ENCODE peak calls at places on chromosomes 7 and 10, in five cellular contexts. One of them, this sample, is unnamed.

GRCh38 chr10:102245932-102246251 is 560 bp downstream of the GBF1 start:
- DNase-seq in ascending aorta: no peak
- DNase-seq in kidney: no peak
- DNase-seq in transverse colon: no peak
- DNase-seq in GM23338: no peak
- DNase-seq in this sample: no peak

GRCh38 chr7:128941946-128942526 is 4.3 kb downstream of the IRF5 start:
- DNase-seq in GM23338: no peak
- DNase-seq in ascending aorta: no peak
- DNase-seq in transverse colon: no peak
- DNase-seq in kidney: no peak
- DNase-seq in this sample: no peak

GRCh38 chr10:129725482-129725881 is 238.6 kb downstream of the EBF3 start:
- DNase-seq in ascending aorta: no peak
- DNase-seq in transverse colon: no peak
- DNase-seq in kidney: peak
- DNase-seq in GM23338: no peak
- DNase-seq in this sample: no peak

GRCh38 chr7:121041516-121042148 is 53.1 kb downstream of the CPED1 start:
- DNase-seq in GM23338: no peak
- DNase-seq in transverse colon: no peak
- DNase-seq in ascending aorta: no peak
- DNase-seq in kidney: no peak
- DNase-seq in this sample: no peak

GRCh38 chr10:89478085-89478738 is 57.2 kb downstream of the SLC16A12 start:
- DNase-seq in transverse colon: no peak
- DNase-seq in kidney: no peak
- DNase-seq in ascending aorta: no peak
- DNase-seq in GM23338: peak
- DNase-seq in this sample: no peak

GRCh38 chr7:93140582-93141191 is 7.5 kb downstream of the SAMD9L start:
- DNase-seq in ascending aorta: no peak
- DNase-seq in kidney: no peak
- DNase-seq in GM23338: no peak
- DNase-seq in transverse colon: no peak
- DNase-seq in this sample: no peak

GRCh38 chr7:11343136-11343535 is 369.5 kb downstream of the PHF14 start:
- DNase-seq in GM23338: peak
- DNase-seq in kidney: no peak
- DNase-seq in ascending aorta: no peak
- DNase-seq in transverse colon: no peak
- DNase-seq in this sample: no peak

GRCh38 chr10:115093286-115093775 is at the start of gene ATRNL1:
- DNase-seq in ascending aorta: peak
- DNase-seq in transverse colon: peak
- DNase-seq in kidney: peak
- DNase-seq in GM23338: peak
- DNase-seq in this sample: no peak

GRCh38 chr10:43845121-43845520 is 196.4 kb upstream of the ZNF32 start:
- DNase-seq in kidney: no peak
- DNase-seq in ascending aorta: no peak
- DNase-seq in transverse colon: no peak
- DNase-seq in GM23338: no peak
- DNase-seq in this sample: no peak

GRCh38 chr7:105678811-105679495 is 97.7 kb upstream of the EFCAB10 start:
- DNase-seq in transverse colon: peak
- DNase-seq in GM23338: peak
- DNase-seq in ascending aorta: peak
- DNase-seq in kidney: peak
- DNase-seq in this sample: peak

GRCh38 chr7:138935438-138936079 is 45.6 kb downstream of the KIAA1549 start:
- DNase-seq in kidney: no peak
- DNase-seq in ascending aorta: no peak
- DNase-seq in GM23338: no peak
- DNase-seq in transverse colon: no peak
- DNase-seq in this sample: no peak

GRCh38 chr7:107559864-107560263 is 3.9 kb downstream of the COG5 start:
- DNase-seq in ascending aorta: no peak
- DNase-seq in transverse colon: no peak
- DNase-seq in kidney: no peak
- DNase-seq in GM23338: no peak
- DNase-seq in this sample: no peak

GRCh38 chr10:30784521-30784895 is 155.0 kb upstream of the LYZL2 start:
- DNase-seq in ascending aorta: no peak
- DNase-seq in kidney: no peak
- DNase-seq in transverse colon: no peak
- DNase-seq in GM23338: no peak
- DNase-seq in this sample: no peak

GRCh38 chr7:73451780-73452398 is 18.3 kb downstream of the FZD9 start:
- DNase-seq in transverse colon: no peak
- DNase-seq in GM23338: peak
- DNase-seq in ascending aorta: no peak
- DNase-seq in kidney: no peak
- DNase-seq in this sample: no peak

GRCh38 chr10:27100800-27101347 is 580 bp upstream of the ANKRD26 start:
- DNase-seq in kidney: no peak
- DNase-seq in ascending aorta: no peak
- DNase-seq in transverse colon: no peak
- DNase-seq in GM23338: no peak
- DNase-seq in this sample: no peak

GRCh38 chr7:116984917-116985316 is 31.6 kb downstream of the ST7 start:
- DNase-seq in GM23338: peak
- DNase-seq in transverse colon: no peak
- DNase-seq in kidney: no peak
- DNase-seq in ascending aorta: no peak
- DNase-seq in this sample: no peak

GRCh38 chr7:2032030-2032875 is 200.5 kb downstream of the MAD1L1 start:
- DNase-seq in GM23338: no peak
- DNase-seq in transverse colon: no peak
- DNase-seq in ascending aorta: peak
- DNase-seq in kidney: peak
- DNase-seq in this sample: no peak

DNA sequence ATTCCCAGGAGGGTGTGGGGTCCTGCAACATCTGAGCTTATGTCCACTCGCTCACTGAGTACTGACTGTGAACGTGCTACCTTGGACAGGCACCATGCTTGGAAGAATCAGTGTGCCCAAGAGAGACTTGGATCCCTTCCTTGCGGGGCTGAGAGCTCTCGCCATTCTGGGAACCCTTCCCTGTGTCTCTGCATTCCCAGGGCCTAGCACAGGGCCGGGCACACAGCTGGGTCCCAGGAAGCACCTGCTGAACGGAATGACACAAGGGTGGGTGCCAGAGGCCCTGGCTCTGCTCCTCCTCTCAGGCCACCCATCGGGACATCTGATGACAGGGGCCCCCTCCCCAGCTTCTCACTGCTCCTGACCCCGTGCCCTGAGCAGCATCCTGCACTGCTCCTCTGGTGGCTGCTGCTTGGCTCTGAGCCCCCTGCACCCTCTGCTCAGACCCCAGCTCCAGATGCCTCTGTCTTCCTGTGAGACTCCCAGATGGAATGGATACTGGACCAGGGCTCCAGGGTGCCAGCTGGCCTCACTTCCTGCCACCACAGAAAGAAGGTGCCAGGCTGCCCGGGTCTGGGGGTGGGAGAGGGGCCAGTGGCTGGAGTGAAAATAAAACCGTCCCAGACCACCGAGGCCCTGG is 129.6 kb downstream of the NEURL1 start:
- DNase-seq in GM23338: no peak
- DNase-seq in kidney: no peak
- DNase-seq in transverse colon: no peak
- DNase-seq in ascending aorta: no peak
- DNase-seq in this sample: no peak
- H3K27ac ChIP-seq in GM23338: no peak
- H3K27ac ChIP-seq in kidney: no peak
- H3K27ac ChIP-seq in transverse colon: no peak
- H3K27ac ChIP-seq in ascending aorta: peak
- H3K27ac ChIP-seq in this sample: peak

DNA sequence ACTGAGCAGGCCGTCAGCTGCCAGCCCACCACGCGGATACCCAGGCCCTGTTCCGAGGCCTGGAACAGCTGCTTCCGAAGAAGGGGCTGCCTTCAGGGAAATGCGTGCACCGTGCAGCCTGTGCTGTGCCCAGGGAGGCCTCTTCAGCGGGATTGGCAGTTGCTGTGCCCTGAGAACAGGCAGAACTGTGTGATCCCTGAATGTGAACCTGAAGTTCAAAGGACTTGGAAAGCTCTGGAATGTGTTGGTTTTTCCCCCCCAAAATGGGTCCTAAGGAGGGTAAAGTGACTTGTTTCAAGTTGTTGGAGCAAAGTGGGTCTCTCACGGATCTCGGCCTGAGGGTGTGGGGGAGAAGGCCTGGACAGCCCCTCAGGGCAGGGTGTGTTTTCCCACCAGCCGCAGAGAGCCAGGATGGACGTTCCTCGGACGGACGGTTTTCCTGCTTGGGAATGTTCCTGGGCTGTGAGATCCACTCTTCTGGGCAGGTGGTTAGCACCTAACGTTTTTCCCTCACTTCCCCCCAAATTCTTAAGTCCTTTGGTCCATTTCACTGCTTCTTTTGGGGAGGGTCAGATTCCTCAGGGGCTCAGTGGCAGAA is 2.1 kb downstream of the SPRN start:
- DNase-seq in kidney: no peak
- DNase-seq in GM23338: peak
- DNase-seq in ascending aorta: no peak
- DNase-seq in transverse colon: no peak
- DNase-seq in this sample: no peak
- H3K4me3 ChIP-seq in kidney: no peak
- H3K4me3 ChIP-seq in GM23338: no peak
- H3K4me3 ChIP-seq in ascending aorta: no peak
- H3K4me3 ChIP-seq in transverse colon: no peak
- H3K4me3 ChIP-seq in this sample: no peak

DNA sequence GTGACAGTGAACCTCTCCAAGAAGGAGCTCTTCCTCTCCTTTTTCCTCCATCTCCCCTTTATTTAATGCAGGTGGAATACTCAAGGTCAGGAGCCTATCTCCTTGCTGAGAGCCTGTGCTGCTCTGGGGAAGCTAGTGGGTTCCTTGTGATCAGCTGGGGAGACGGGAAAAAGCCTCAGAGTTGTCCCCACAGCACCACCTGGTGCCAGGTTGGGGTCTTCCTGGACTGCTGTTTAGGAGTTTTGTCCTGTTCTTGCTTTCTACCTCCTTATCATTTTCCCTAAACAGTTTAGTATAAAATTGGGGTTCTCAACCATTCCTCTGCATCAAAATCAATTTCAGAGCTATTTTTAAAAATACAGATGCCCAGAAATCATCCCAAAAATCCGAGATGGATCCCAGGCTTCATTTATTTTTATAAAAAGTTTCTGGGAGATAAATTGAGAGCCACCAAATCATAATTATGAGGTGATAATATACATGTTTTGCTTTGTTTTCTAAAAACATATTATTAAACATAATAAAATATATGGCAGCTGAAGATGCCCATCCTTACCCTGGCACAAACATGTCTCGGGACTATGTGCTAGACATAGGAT is 44.3 kb downstream of the MACC1 start:
- DNase-seq in transverse colon: peak
- DNase-seq in ascending aorta: peak
- DNase-seq in GM23338: peak
- DNase-seq in kidney: peak
- DNase-seq in this sample: no peak
- H3K27ac ChIP-seq in transverse colon: no peak
- H3K27ac ChIP-seq in ascending aorta: no peak
- H3K27ac ChIP-seq in GM23338: no peak
- H3K27ac ChIP-seq in kidney: no peak
- H3K27ac ChIP-seq in this sample: no peak

GRCh38 chr10:6558759-6559429 is 21.2 kb downstream of the PRKCQ start:
- DNase-seq in transverse colon: no peak
- DNase-seq in kidney: peak
- DNase-seq in GM23338: no peak
- DNase-seq in ascending aorta: no peak
- DNase-seq in this sample: no peak
- H3K4me3 ChIP-seq in transverse colon: no peak
- H3K4me3 ChIP-seq in kidney: no peak
- H3K4me3 ChIP-seq in GM23338: no peak
- H3K4me3 ChIP-seq in ascending aorta: no peak
- H3K4me3 ChIP-seq in this sample: no peak

DNA sequence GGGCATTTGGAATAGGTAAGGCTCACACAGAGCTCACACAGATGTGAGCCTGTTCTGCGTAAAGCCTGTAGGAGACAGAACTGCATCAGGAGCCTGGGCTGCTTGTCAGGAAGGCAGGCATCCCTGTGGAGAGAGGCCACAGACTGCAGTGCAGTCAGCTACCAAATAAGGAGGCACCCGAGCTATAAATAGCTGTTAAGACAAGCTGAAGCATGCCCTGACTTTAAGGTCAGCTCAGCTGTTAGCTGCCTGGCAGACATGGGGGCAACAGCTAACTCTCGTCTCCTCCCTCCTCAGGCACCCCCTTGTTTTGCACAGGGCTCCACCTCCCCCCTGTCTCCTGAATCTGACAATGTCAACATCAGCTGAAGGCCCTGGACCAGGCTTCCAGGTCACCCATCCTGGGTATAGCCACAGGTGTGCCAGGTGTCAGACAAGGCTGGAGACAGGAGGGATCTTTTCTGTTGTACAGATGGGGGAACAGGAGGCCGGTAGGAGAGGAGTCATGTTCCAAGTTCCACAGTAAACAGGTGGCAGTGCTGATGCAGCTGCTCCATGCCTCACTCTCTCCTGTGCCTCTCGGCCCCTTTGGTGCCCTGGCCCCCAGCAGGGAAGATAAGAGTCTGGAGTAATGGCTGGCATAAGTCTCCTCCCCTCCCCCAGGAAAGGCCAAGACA is 27.6 kb upstream of the MKRN1 start:
- DNase-seq in kidney: no peak
- DNase-seq in transverse colon: peak
- DNase-seq in GM23338: peak
- DNase-seq in ascending aorta: peak
- DNase-seq in this sample: peak
- H3K27ac ChIP-seq in kidney: no peak
- H3K27ac ChIP-seq in transverse colon: peak
- H3K27ac ChIP-seq in GM23338: peak
- H3K27ac ChIP-seq in ascending aorta: peak
- H3K27ac ChIP-seq in this sample: peak

DNA sequence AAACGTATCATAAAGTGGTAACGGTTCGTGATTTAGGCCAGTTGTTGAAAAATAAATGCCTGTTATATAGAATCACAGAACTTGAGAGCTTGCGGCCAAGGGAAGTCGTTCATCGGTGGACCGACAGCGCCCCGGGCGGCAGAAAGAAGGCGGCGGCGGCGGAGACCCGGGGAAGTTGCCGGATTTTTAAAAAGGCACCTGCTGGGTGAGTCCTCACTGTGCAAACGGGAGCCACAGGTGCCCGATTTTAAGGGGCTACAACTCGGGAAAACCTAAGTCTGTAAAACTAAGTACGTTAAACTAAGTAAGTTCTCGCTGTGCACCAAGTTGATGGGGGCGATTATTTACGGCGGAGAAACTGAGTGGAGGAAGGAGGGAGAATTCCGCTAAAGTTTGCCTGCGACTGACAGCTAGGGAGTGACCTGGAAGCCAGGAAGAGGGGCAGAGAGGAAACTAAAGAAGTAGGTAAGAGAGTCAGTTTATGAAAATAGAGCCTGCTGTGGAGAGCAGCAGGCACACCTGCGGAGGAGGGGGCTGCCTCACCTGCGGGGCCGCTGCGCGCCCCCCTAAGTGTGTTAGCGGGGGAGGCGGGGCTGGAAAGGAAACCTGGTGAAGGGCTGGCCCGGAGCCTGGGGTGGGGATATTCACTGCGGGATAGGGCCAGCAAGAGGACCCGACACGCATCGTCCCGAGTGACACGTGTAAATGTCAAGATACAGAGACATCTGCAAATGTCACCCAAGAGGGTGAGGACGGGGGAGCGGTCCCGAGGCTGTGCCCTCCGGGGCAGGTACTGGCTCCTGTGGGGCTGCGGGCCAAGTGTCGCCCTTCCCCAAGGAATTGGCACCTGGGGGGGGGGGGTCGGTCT is 1.0 kb downstream of the ADAM12 start:
- DNase-seq in GM23338: peak
- DNase-seq in transverse colon: peak
- DNase-seq in kidney: peak
- DNase-seq in ascending aorta: peak
- DNase-seq in this sample: peak
- H3K4me3 ChIP-seq in GM23338: peak
- H3K4me3 ChIP-seq in transverse colon: peak
- H3K4me3 ChIP-seq in kidney: peak
- H3K4me3 ChIP-seq in ascending aorta: peak
- H3K4me3 ChIP-seq in this sample: peak